ENCODE peak calls at places on chromosomes 3 and 15, in seven cellular contexts. J, D, F, H, I, R and G are unnamed samples.

GRCh38 chr15:48855501-48856440 is 22.2 kb upstream of the EID1 start:
- DNase-seq in R (no peak), F (peak; percentile 49), D (no peak), I (no peak), J (no peak), H (peak; percentile 56), G (peak; percentile 24)

GRCh38 chr3:111846717-111847116 is 12.3 kb upstream of the PHLDB2 start:
- DNase-seq in D (no peak), J (no peak), F (no peak), I (no peak), H (peak; percentile 67), R (no peak), G (no peak)

GRCh38 chr3:117523407-117523806 is 813.8 kb downstream of the TUSC7 start:
- DNase-seq in J (no peak), D (no peak), I (no peak), F (no peak), H (no peak), R (no peak), G (no peak)

GRCh38 chr15:93997071-93997658 is 234.2 kb upstream of the MCTP2 start:
- DNase-seq in R (no peak), I (peak; percentile 5), F (peak; percentile 52), H (peak; percentile 23), D (no peak), J (no peak), G (peak; percentile 31)

GRCh38 chr3:172626241-172626640 is 84.6 kb downstream of the NCEH1 start:
- DNase-seq in J (no peak), R (no peak), H (peak; percentile 68), D (no peak), F (no peak), I (no peak), G (no peak)

GRCh38 chr15:22903961-22904534 is 65.6 kb downstream of the NIPA2 start:
- DNase-seq in H (no peak), J (no peak), I (no peak), R (no peak), D (no peak), F (no peak), G (no peak)

GRCh38 chr3:197525706-197526105 is 30.1 kb downstream of the BDH1 start:
- DNase-seq in H (peak; percentile 28), R (no peak), J (no peak), I (no peak), D (no peak), F (no peak), G (no peak)

GRCh38 chr15:31024330-31024729 is 32.9 kb upstream of the MTMR10 start:
- DNase-seq in I (no peak), R (no peak), H (peak; percentile 93), F (peak; percentile 64), D (no peak), J (no peak), G (no peak)

GRCh38 chr3:70824078-70824477 is 511.6 kb upstream of the MDFIC2 start:
- DNase-seq in F (no peak), R (no peak), J (peak; percentile 24), D (no peak), H (no peak), I (no peak), G (no peak)

GRCh38 chr3:129416408-129416807 is 12.0 kb downstream of the EFCAB12 start:
- DNase-seq in H (no peak), R (no peak), F (no peak), J (no peak), I (no peak), D (no peak), G (no peak)

GRCh38 chr3:23664459-23664858 is 141.3 kb upstream of the UBE2E1 start:
- DNase-seq in H (no peak), J (no peak), F (no peak), R (no peak), I (no peak), D (no peak), G (no peak)

GRCh38 chr3:4986175-4986610 is 7.0 kb downstream of the BHLHE40 start:
- DNase-seq in H (peak; percentile 78), D (no peak), J (no peak), I (no peak), R (no peak), F (peak; percentile 39), G (no peak)

GRCh38 chr3:137709011-137709601 is 55.0 kb upstream of the SOX14 start:
- DNase-seq in I (no peak), F (peak; percentile 25), R (peak; percentile 59), H (peak; percentile 1), D (no peak), J (no peak), G (no peak)

GRCh38 chr3:171001957-171002694 is 24.4 kb downstream of the SLC2A2 start:
- DNase-seq in H (peak; percentile 50), J (no peak), D (no peak), R (no peak), I (peak; percentile 61), F (peak; percentile 79), G (no peak)

GRCh38 chr3:62318365-62318751 is 55.0 kb downstream of the FEZF2 start:
- DNase-seq in J (no peak), D (no peak), R (peak; percentile 11), I (no peak), H (peak; percentile 0), F (no peak), G (no peak)

GRCh38 chr3:157913751-157914150 is 192.5 kb downstream of the SHOX2 start:
- DNase-seq in I (no peak), H (no peak), R (no peak), F (no peak), D (no peak), J (no peak), G (no peak)

GRCh38 chr3:181694805-181695660 is 16.7 kb upstream of the SOX2 start:
- DNase-seq in R (no peak), H (no peak), F (peak; percentile 71), J (peak; percentile 53), D (peak; percentile 68), I (no peak), G (peak; percentile 65)

GRCh38 chr3:127038923-127039581 is 56.1 kb downstream of the PLXNA1 start:
- DNase-seq in R (no peak), H (no peak), D (peak; percentile 28), F (no peak), I (no peak), J (no peak), G (no peak)

GRCh38 chr3:185733980-185734724 is 90.7 kb downstream of the IGF2BP2 start:
- DNase-seq in J (no peak), R (peak; percentile 62), H (peak; percentile 83), D (no peak), I (peak; percentile 81), F (peak; percentile 85), G (peak; percentile 35)

DNA sequence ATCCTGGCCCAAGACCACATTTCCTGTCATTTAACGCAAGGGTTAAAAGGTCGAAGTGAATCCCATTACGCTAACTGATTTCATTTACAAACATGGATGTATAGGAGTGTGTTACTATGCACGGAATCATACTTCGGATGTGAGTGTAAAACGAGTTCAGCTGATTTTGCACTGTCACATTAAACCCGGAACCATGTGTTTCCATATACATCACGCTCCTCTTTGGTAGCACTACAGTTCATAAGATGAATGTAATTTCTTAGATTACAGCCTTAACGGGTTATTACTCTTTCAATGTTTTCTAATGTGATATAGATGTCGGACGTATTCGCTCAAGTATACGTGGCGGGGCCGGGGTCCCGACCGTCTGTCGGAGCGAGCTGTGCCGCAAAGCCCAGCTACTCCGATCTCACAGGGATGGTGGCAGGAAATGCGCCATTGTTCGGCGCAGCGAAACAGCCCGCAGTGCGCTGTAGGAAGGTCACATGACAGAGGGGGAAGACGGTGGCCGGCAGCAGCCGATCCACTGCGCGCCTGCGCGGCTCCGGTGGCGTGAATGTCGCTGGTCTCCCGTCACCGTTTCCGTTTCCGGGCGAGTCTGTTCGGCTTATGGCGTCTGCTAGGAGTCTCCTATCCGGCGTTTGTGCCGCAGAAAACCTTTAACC is 97.3 kb downstream of the NPAP1 start:
- DNase-seq in J (peak; percentile 24), I (no peak), F (peak; percentile 92), D (peak; percentile 75), R (peak; percentile 83), H (peak; percentile 74), G (peak; percentile 51)
- H3K27ac ChIP-seq in J (peak overlapping the region; percentile 23), I (no peak overlapping the region), F (peak overlapping the region; percentile 91), D (no peak overlapping the region), R (peak overlapping the region; percentile 57), H (peak overlapping the region; percentile 19), G (no peak overlapping the region)

GRCh38 chr3:20064387-20064786 is 24.1 kb downstream of the KAT2B start:
- DNase-seq in H (no peak), F (no peak), J (no peak), D (no peak), I (no peak), R (no peak), G (no peak)

GRCh38 chr3:20064796-20065564 is 24.7 kb downstream of the KAT2B start:
- DNase-seq in H (no peak), J (no peak), I (no peak), D (no peak), F (no peak), R (no peak), G (no peak)

GRCh38 chr3:20061331-20061730 is 21.1 kb downstream of the KAT2B start:
- DNase-seq in F (no peak), D (no peak), R (no peak), I (no peak), J (no peak), H (no peak), G (no peak)

GRCh38 chr3:20060924-20061323 is 20.7 kb downstream of the KAT2B start:
- DNase-seq in R (no peak), I (no peak), D (no peak), F (no peak), H (no peak), J (no peak), G (no peak)

DNA sequence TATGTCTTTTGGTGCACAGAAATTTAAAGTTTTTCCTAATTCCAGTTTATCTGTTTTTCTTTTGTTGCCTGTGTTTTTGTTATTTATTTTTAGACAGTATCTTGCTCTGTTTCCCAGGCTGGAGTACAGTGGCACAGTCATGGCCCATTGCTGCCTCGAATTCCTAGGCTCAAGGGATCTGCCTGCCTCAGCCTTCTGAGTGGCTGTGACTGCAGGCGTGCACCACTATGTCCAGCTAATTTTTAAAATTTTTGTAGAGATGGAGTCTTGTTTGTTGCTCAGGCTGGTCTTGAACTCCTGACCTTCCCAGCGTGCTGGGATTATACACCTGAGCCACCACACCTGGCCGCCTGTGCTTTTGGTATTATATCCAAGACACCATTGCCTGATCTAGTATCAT is 22.8 kb downstream of the KAT2B start:
- DNase-seq in I (no peak), H (no peak), R (no peak), J (no peak), F (no peak), D (no peak), G (no peak)
- H3K27ac ChIP-seq in I (no peak overlapping the region), H (no peak overlapping the region), R (no peak overlapping the region), J (no peak overlapping the region), F (no peak overlapping the region), D (no peak overlapping the region), G (no peak overlapping the region)

GRCh38 chr3:65833761-65834505 is 204.8 kb downstream of the MAGI1 start:
- DNase-seq in F (no peak), J (no peak), R (no peak), H (peak; percentile 23), D (no peak), I (no peak), G (no peak)
- H3K27ac ChIP-seq in F (peak overlapping the region; percentile 30), J (no peak overlapping the region), R (no peak overlapping the region), H (peak overlapping the region; percentile 12), D (no peak overlapping the region), I (no peak overlapping the region), G (no peak overlapping the region)

DNA sequence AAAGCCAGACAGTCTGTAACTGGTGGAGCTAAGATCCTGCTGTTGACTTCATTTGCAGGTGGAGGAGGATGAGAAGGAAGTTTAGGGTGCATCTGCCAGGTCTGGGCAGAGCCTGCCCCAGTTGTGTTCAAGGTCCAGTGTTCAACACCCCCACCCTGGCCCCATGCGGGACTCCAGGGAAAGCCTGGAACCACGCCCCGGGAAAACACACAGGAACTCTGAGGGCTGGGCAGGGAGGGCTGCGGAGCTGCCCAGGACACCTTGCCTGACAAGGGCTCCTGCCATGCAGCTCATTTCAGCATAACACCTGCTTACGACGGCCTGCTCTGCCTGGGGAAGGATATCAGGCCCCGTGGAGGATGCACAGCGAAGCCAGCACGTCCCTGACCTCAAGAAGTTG is 286.3 kb downstream of the XXYLT1 start:
- DNase-seq in D (no peak), F (peak; percentile 43), R (no peak), J (no peak), I (no peak), H (no peak), G (no peak)
- H3K27ac ChIP-seq in D (peak overlapping the region; percentile 49), F (no peak overlapping the region), R (no peak overlapping the region), J (no peak overlapping the region), I (peak overlapping the region; percentile 6), H (no peak overlapping the region), G (no peak overlapping the region)